ENCODE peak calls at places on chromosomes 11 and 22, in ten cellular contexts. I is omental fat pad; O is skeletal muscle cell; E is tibial nerve; D is body of pancreas; P is CD4-positive, CD25-positive, alpha-beta regulatory T cell; F is NCI-H1105 treated with DMSO at 0.1 percent for 48 hours; K is psoas muscle; H is activated T-helper 1 cell treated with Interleukin-2 at 50 U/mL for 16 hours; V is neural crest cell. T is an unnamed sample.

GRCh38 chr22:42560781-42561180 is 7.0 kb downstream of the SERHL2 start:
- DNase-seq in I (no peak), O (no peak), E (no peak), D (peak), P (no peak), F (no peak), K (no peak), H (no peak), V (no peak), T (no peak)

GRCh38 chr11:36265793-36266628 is 23.2 kb downstream of the COMMD9 start:
- DNase-seq in I (peak), O (no peak), E (no peak), D (peak), P (peak), F (peak), K (peak), H (peak), V (peak), T (no peak)

GRCh38 chr11:3859373-3859881 is 4.0 kb downstream of the STIM1 start:
- DNase-seq in I (no peak), O (no peak), E (no peak), D (peak), P (no peak), F (no peak), K (peak), H (no peak), V (no peak), T (no peak)

GRCh38 chr22:36641902-36642640 is 61.5 kb downstream of the CACNG2 start:
- DNase-seq in I (no peak), O (peak), E (no peak), D (no peak), P (no peak), F (no peak), K (no peak), H (no peak), V (no peak), T (no peak)

GRCh38 chr11:22927793-22928192 is 67.5 kb upstream of the CCDC179 start:
- DNase-seq in I (no peak), O (no peak), E (no peak), D (no peak), P (no peak), F (no peak), K (no peak), H (no peak), V (no peak), T (no peak)

GRCh38 chr11:12800032-12800671 is 125.9 kb downstream of the TEAD1 start:
- DNase-seq in I (no peak), O (no peak), E (no peak), D (peak), P (no peak), F (peak), K (no peak), H (no peak), V (no peak), T (no peak)

GRCh38 chr22:19576460-19577421 is 52.5 kb upstream of the CLDN5 start:
- DNase-seq in I (no peak), O (no peak), E (no peak), D (no peak), P (no peak), F (no peak), K (no peak), H (peak), V (no peak), T (no peak)

GRCh38 chr11:67437082-67437821 is at the start of gene PTPRCAP:
- DNase-seq in I (no peak), O (no peak), E (no peak), D (no peak), P (peak), F (no peak), K (no peak), H (peak), V (no peak), T (no peak)

GRCh38 chr11:3340025-3340424 is 38.9 kb downstream of the ZNF195 start:
- DNase-seq in I (no peak), O (peak), E (no peak), D (no peak), P (no peak), F (no peak), K (no peak), H (no peak), V (no peak), T (no peak)

GRCh38 chr11:124717786-124718634 is 21.7 kb upstream of the NRGN start:
- DNase-seq in I (no peak), O (no peak), E (no peak), D (peak), P (no peak), F (peak), K (peak), H (no peak), V (no peak), T (no peak)

GRCh38 chr11:67272327-67273259 is 6.3 kb downstream of the GRK2 start:
- DNase-seq in I (no peak), O (no peak), E (peak), D (no peak), P (no peak), F (no peak), K (no peak), H (no peak), V (no peak), T (no peak)

GRCh38 chr11:130904380-130904779 is 11.9 kb downstream of the SNX19 start:
- DNase-seq in I (no peak), O (no peak), E (no peak), D (no peak), P (no peak), F (no peak), K (no peak), H (no peak), V (no peak), T (no peak)

GRCh38 chr22:42641801-42642413 is 1.5 kb upstream of the ATP5MGL start:
- DNase-seq in I (no peak), O (no peak), E (no peak), D (no peak), P (no peak), F (no peak), K (no peak), H (no peak), V (no peak), T (no peak)

GRCh38 chr11:65323813-65324212 is 9.1 kb downstream of the CDC42EP2 start:
- DNase-seq in I (no peak), O (no peak), E (no peak), D (no peak), P (no peak), F (no peak), K (no peak), H (no peak), V (no peak), T (no peak)

GRCh38 chr11:61139391-61139790 is 21.8 kb downstream of the VPS37C start:
- DNase-seq in I (no peak), O (no peak), E (no peak), D (no peak), P (no peak), F (no peak), K (no peak), H (no peak), V (no peak), T (no peak)

GRCh38 chr11:134276396-134277175 is 407 bp downstream of the GLB1L3 start:
- DNase-seq in I (no peak), O (no peak), E (no peak), D (no peak), P (no peak), F (no peak), K (no peak), H (no peak), V (no peak), T (no peak)

GRCh38 chr11:111047376-111047775 is 198.1 kb upstream of the POU2AF2 start:
- DNase-seq in I (no peak), O (no peak), E (no peak), D (no peak), P (no peak), F (no peak), K (no peak), H (no peak), V (peak), T (no peak)

GRCh38 chr11:61083601-61084147 is 18.6 kb upstream of the CD5 start:
- DNase-seq in I (no peak), O (no peak), E (no peak), D (no peak), P (peak), F (no peak), K (no peak), H (peak), V (no peak), T (no peak)

GRCh38 chr11:125797641-125798040 is 9.7 kb downstream of the PATE3 start:
- DNase-seq in I (no peak), O (no peak), E (no peak), D (no peak), P (no peak), F (no peak), K (no peak), H (no peak), V (no peak), T (no peak)

GRCh38 chr11:55726715-55727324 is 46.4 kb upstream of the OR5D13 start:
- DNase-seq in I (no peak), O (no peak), E (no peak), D (no peak), P (no peak), F (no peak), K (no peak), H (no peak), V (no peak), T (no peak)